ENCODE peak calls at places on chromosomes 12 and 14, in four cellular contexts. D is NCI-H1417, H is BJ, W is ACHN. Z is an unnamed sample.

GRCh38 chr14:22524784-22525161 is 64.3 kb downstream of the DAD1 start:
- DNase-seq in D (no peak), H (no peak), W (no peak), Z (no peak)

GRCh38 chr12:2613674-2614073 is 181.1 kb upstream of the FKBP4 start:
- DNase-seq in D (no peak), H (peak; percentile 96), W (peak; percentile 99), Z (no peak)

GRCh38 chr14:55847766-55848165 is 267.8 kb downstream of the KTN1 start:
- DNase-seq in D (no peak), H (peak; percentile 60), W (no peak), Z (no peak)

GRCh38 chr14:101834387-101835165 is 73.1 kb downstream of the PPP2R5C start:
- DNase-seq in D (no peak), H (no peak), W (no peak), Z (no peak)

GRCh38 chr14:76498976-76499375 is 123.0 kb downstream of the ESRRB start:
- DNase-seq in D (no peak), H (no peak), W (no peak), Z (no peak)

GRCh38 chr14:35229495-35230089 is 62.6 kb upstream of the PSMA6 start:
- DNase-seq in D (peak; percentile 12), H (no peak), W (peak; percentile 31), Z (no peak)

GRCh38 chr12:120065472-120065871 is 51.1 kb downstream of the RAB35 start:
- DNase-seq in D (no peak), H (no peak), W (no peak), Z (no peak)

GRCh38 chr12:3204716-3205617 is 127.8 kb downstream of the TSPAN9 start:
- DNase-seq in D (peak; percentile 80), H (no peak), W (no peak), Z (peak; percentile 63)

GRCh38 chr14:96145116-96145864 is 59.3 kb upstream of the BDKRB2 start:
- DNase-seq in D (no peak), H (peak; percentile 87), W (no peak), Z (no peak)

GRCh38 chr12:126772171-126772864 is 1494.7 kb upstream of the TMEM132C start:
- DNase-seq in D (no peak), H (no peak), W (peak; percentile 99), Z (peak; percentile 2)

GRCh38 chr14:83485591-83485990 is 1951.9 kb upstream of the SEL1L start:
- DNase-seq in D (no peak), H (no peak), W (no peak), Z (no peak)

Z was measured in NCI-H2227 treated with DMSO at 0.1 percent for 48 hours.